ENCODE peak calls at places on chromosomes 1 and 21, in six cellular contexts. One of them, this sample, is unnamed.

GRCh38 chr1:2195785-2196184 is 1.2 kb upstream of the FAAP20 start:
- DNase-seq in effector memory CD8-positive, alpha-beta T cell: no peak
- DNase-seq in fibroblast of lung: no peak
- DNase-seq in NCI-H345: no peak
- DNase-seq in HTR-8/SVneo: no peak
- DNase-seq in fibroblast of pulmonary artery: no peak
- DNase-seq in this sample: no peak

GRCh38 chr21:15045017-15045416 is 19.8 kb downstream of the NRIP1 start:
- DNase-seq in fibroblast of lung: no peak
- DNase-seq in HTR-8/SVneo: no peak
- DNase-seq in fibroblast of pulmonary artery: no peak
- DNase-seq in effector memory CD8-positive, alpha-beta T cell: no peak
- DNase-seq in NCI-H345: no peak
- DNase-seq in this sample: no peak

GRCh38 chr1:202204065-202204464 is 10.5 kb downstream of the LGR6 start:
- DNase-seq in NCI-H345: no peak
- DNase-seq in fibroblast of pulmonary artery: no peak
- DNase-seq in HTR-8/SVneo: no peak
- DNase-seq in fibroblast of lung: no peak
- DNase-seq in effector memory CD8-positive, alpha-beta T cell: no peak
- DNase-seq in this sample: no peak

GRCh38 chr1:65174585-65174984 is 26.6 kb downstream of the AK4 start:
- DNase-seq in fibroblast of lung: peak; percentile 98
- DNase-seq in NCI-H345: no peak
- DNase-seq in effector memory CD8-positive, alpha-beta T cell: no peak
- DNase-seq in fibroblast of pulmonary artery: peak; percentile 97
- DNase-seq in HTR-8/SVneo: peak; percentile 75
- DNase-seq in this sample: peak; percentile 30

GRCh38 chr1:14181191-14181793 is 417.2 kb upstream of the KAZN start:
- DNase-seq in NCI-H345: no peak
- DNase-seq in effector memory CD8-positive, alpha-beta T cell: no peak
- DNase-seq in fibroblast of pulmonary artery: no peak
- DNase-seq in fibroblast of lung: peak; percentile 43
- DNase-seq in HTR-8/SVneo: no peak
- DNase-seq in this sample: no peak

GRCh38 chr21:35011681-35012080 is 37.4 kb downstream of the RUNX1 start:
- DNase-seq in fibroblast of pulmonary artery: no peak
- DNase-seq in fibroblast of lung: peak; percentile 67
- DNase-seq in HTR-8/SVneo: no peak
- DNase-seq in effector memory CD8-positive, alpha-beta T cell: no peak
- DNase-seq in NCI-H345: no peak
- DNase-seq in this sample: no peak

GRCh38 chr1:11938722-11939526 is 4.4 kb downstream of the PLOD1 start:
- DNase-seq in NCI-H345: no peak
- DNase-seq in HTR-8/SVneo: no peak
- DNase-seq in fibroblast of pulmonary artery: peak; percentile 13
- DNase-seq in effector memory CD8-positive, alpha-beta T cell: no peak
- DNase-seq in fibroblast of lung: no peak
- DNase-seq in this sample: no peak

GRCh38 chr1:170097449-170097948 is 23.0 kb upstream of the KIFAP3 start:
- DNase-seq in HTR-8/SVneo: no peak
- DNase-seq in NCI-H345: no peak
- DNase-seq in effector memory CD8-positive, alpha-beta T cell: no peak
- DNase-seq in fibroblast of pulmonary artery: no peak
- DNase-seq in fibroblast of lung: no peak
- DNase-seq in this sample: no peak

GRCh38 chr1:244011251-244011650 is 39.8 kb upstream of the ZBTB18 start:
- DNase-seq in fibroblast of lung: peak; percentile 44
- DNase-seq in NCI-H345: no peak
- DNase-seq in HTR-8/SVneo: no peak
- DNase-seq in effector memory CD8-positive, alpha-beta T cell: no peak
- DNase-seq in fibroblast of pulmonary artery: peak; percentile 21
- DNase-seq in this sample: no peak

GRCh38 chr1:231039161-231040018 is 664 bp downstream of the FAM89A start:
- DNase-seq in fibroblast of pulmonary artery: peak; percentile 40
- DNase-seq in NCI-H345: peak; percentile 18
- DNase-seq in effector memory CD8-positive, alpha-beta T cell: peak; percentile 4
- DNase-seq in fibroblast of lung: peak; percentile 40
- DNase-seq in HTR-8/SVneo: peak; percentile 40
- DNase-seq in this sample: no peak

GRCh38 chr1:194174528-194174927 is 988.1 kb upstream of the B3GALT2 start:
- DNase-seq in fibroblast of lung: no peak
- DNase-seq in HTR-8/SVneo: no peak
- DNase-seq in fibroblast of pulmonary artery: no peak
- DNase-seq in NCI-H345: no peak
- DNase-seq in effector memory CD8-positive, alpha-beta T cell: no peak
- DNase-seq in this sample: no peak

GRCh38 chr1:162144853-162145252 is 75.4 kb downstream of the NOS1AP start:
- DNase-seq in fibroblast of pulmonary artery: no peak
- DNase-seq in NCI-H345: peak; percentile 76
- DNase-seq in effector memory CD8-positive, alpha-beta T cell: no peak
- DNase-seq in HTR-8/SVneo: no peak
- DNase-seq in fibroblast of lung: no peak
- DNase-seq in this sample: no peak

GRCh38 chr1:168407832-168408530 is 127.3 kb downstream of the TBX19 start:
- DNase-seq in fibroblast of pulmonary artery: no peak
- DNase-seq in effector memory CD8-positive, alpha-beta T cell: no peak
- DNase-seq in NCI-H345: no peak
- DNase-seq in HTR-8/SVneo: no peak
- DNase-seq in fibroblast of lung: no peak
- DNase-seq in this sample: no peak

GRCh38 chr1:25724201-25724600 is 75.8 kb upstream of the SELENON start:
- DNase-seq in HTR-8/SVneo: no peak
- DNase-seq in fibroblast of lung: no peak
- DNase-seq in NCI-H345: no peak
- DNase-seq in effector memory CD8-positive, alpha-beta T cell: no peak
- DNase-seq in fibroblast of pulmonary artery: no peak
- DNase-seq in this sample: no peak

GRCh38 chr21:15365751-15366392 is 301.1 kb upstream of the NRIP1 start:
- DNase-seq in fibroblast of lung: no peak
- DNase-seq in NCI-H345: no peak
- DNase-seq in HTR-8/SVneo: no peak
- DNase-seq in effector memory CD8-positive, alpha-beta T cell: no peak
- DNase-seq in fibroblast of pulmonary artery: no peak
- DNase-seq in this sample: no peak

GRCh38 chr1:34013958-34014737 is 150.3 kb downstream of the HMGB4 start:
- DNase-seq in NCI-H345: no peak
- DNase-seq in HTR-8/SVneo: peak; percentile 15
- DNase-seq in fibroblast of pulmonary artery: no peak
- DNase-seq in effector memory CD8-positive, alpha-beta T cell: no peak
- DNase-seq in fibroblast of lung: no peak
- DNase-seq in this sample: peak; percentile 18

GRCh38 chr1:38047603-38048146 is 1.1 kb upstream of the POU3F1 start:
- DNase-seq in fibroblast of pulmonary artery: peak; percentile 49
- DNase-seq in effector memory CD8-positive, alpha-beta T cell: no peak
- DNase-seq in HTR-8/SVneo: no peak
- DNase-seq in fibroblast of lung: peak; percentile 66
- DNase-seq in NCI-H345: no peak
- DNase-seq in this sample: no peak

GRCh38 chr21:26851109-26851944 is 6.1 kb upstream of the ADAMTS1 start:
- DNase-seq in HTR-8/SVneo: no peak
- DNase-seq in fibroblast of lung: no peak
- DNase-seq in NCI-H345: no peak
- DNase-seq in effector memory CD8-positive, alpha-beta T cell: no peak
- DNase-seq in fibroblast of pulmonary artery: no peak
- DNase-seq in this sample: no peak

GRCh38 chr1:38326135-38326534 is 279.5 kb upstream of the POU3F1 start:
- DNase-seq in effector memory CD8-positive, alpha-beta T cell: no peak
- DNase-seq in fibroblast of lung: no peak
- DNase-seq in fibroblast of pulmonary artery: no peak
- DNase-seq in HTR-8/SVneo: no peak
- DNase-seq in NCI-H345: no peak
- DNase-seq in this sample: no peak

GRCh38 chr1:241598234-241598633 is 41.9 kb downstream of the CHML start:
- DNase-seq in fibroblast of lung: no peak
- DNase-seq in HTR-8/SVneo: no peak
- DNase-seq in effector memory CD8-positive, alpha-beta T cell: no peak
- DNase-seq in NCI-H345: no peak
- DNase-seq in fibroblast of pulmonary artery: no peak
- DNase-seq in this sample: no peak

GRCh38 chr1:67250051-67250653 is 57.5 kb upstream of the IL12RB2 start:
- DNase-seq in fibroblast of pulmonary artery: no peak
- DNase-seq in HTR-8/SVneo: no peak
- DNase-seq in effector memory CD8-positive, alpha-beta T cell: no peak
- DNase-seq in fibroblast of lung: no peak
- DNase-seq in NCI-H345: no peak
- DNase-seq in this sample: no peak

GRCh38 chr1:41122851-41123518 is 101.5 kb upstream of the SLFNL1 start:
- DNase-seq in HTR-8/SVneo: peak; percentile 32
- DNase-seq in fibroblast of pulmonary artery: peak; percentile 63
- DNase-seq in NCI-H345: peak; percentile 9
- DNase-seq in fibroblast of lung: peak; percentile 83
- DNase-seq in effector memory CD8-positive, alpha-beta T cell: no peak
- DNase-seq in this sample: no peak

GRCh38 chr1:109906160-109906838 is 4.3 kb upstream of the CSF1 start:
- DNase-seq in effector memory CD8-positive, alpha-beta T cell: peak; percentile 34
- DNase-seq in NCI-H345: no peak
- DNase-seq in fibroblast of pulmonary artery: no peak
- DNase-seq in fibroblast of lung: no peak
- DNase-seq in HTR-8/SVneo: no peak
- DNase-seq in this sample: peak; percentile 67

GRCh38 chr1:238832106-238832505 is 554.3 kb upstream of the CHRM3 start:
- DNase-seq in HTR-8/SVneo: no peak
- DNase-seq in fibroblast of lung: no peak
- DNase-seq in fibroblast of pulmonary artery: no peak
- DNase-seq in NCI-H345: no peak
- DNase-seq in effector memory CD8-positive, alpha-beta T cell: no peak
- DNase-seq in this sample: no peak

GRCh38 chr1:169892819-169893644 is 664 bp downstream of the SCYL3 start:
- DNase-seq in fibroblast of pulmonary artery: peak; percentile 40
- DNase-seq in HTR-8/SVneo: peak; percentile 26
- DNase-seq in NCI-H345: no peak
- DNase-seq in effector memory CD8-positive, alpha-beta T cell: peak; percentile 4
- DNase-seq in fibroblast of lung: peak; percentile 23
- DNase-seq in this sample: no peak

GRCh38 chr1:111832521-111833155 is 76.9 kb downstream of the DDX20 start:
- DNase-seq in fibroblast of pulmonary artery: no peak
- DNase-seq in NCI-H345: no peak
- DNase-seq in effector memory CD8-positive, alpha-beta T cell: no peak
- DNase-seq in HTR-8/SVneo: no peak
- DNase-seq in fibroblast of lung: no peak
- DNase-seq in this sample: no peak

GRCh38 chr1:94463765-94464330 is 45.7 kb downstream of the ABCD3 start:
- DNase-seq in fibroblast of pulmonary artery: peak; percentile 77
- DNase-seq in NCI-H345: no peak
- DNase-seq in effector memory CD8-positive, alpha-beta T cell: peak; percentile 1
- DNase-seq in HTR-8/SVneo: peak; percentile 21
- DNase-seq in fibroblast of lung: peak; percentile 30
- DNase-seq in this sample: no peak

GRCh38 chr1:183185941-183186490 is at the start of gene LAMC2:
- DNase-seq in HTR-8/SVneo: no peak
- DNase-seq in effector memory CD8-positive, alpha-beta T cell: no peak
- DNase-seq in fibroblast of pulmonary artery: no peak
- DNase-seq in fibroblast of lung: peak; percentile 78
- DNase-seq in NCI-H345: peak; percentile 14
- DNase-seq in this sample: no peak

GRCh38 chr1:228233136-228233535 is 25.3 kb downstream of the OBSCN start:
- DNase-seq in HTR-8/SVneo: no peak
- DNase-seq in fibroblast of pulmonary artery: no peak
- DNase-seq in NCI-H345: no peak
- DNase-seq in fibroblast of lung: no peak
- DNase-seq in effector memory CD8-positive, alpha-beta T cell: no peak
- DNase-seq in this sample: no peak

GRCh38 chr1:18535391-18536210 is 54.9 kb downstream of the KLHDC7A start:
- DNase-seq in fibroblast of pulmonary artery: no peak
- DNase-seq in NCI-H345: peak; percentile 12
- DNase-seq in HTR-8/SVneo: no peak
- DNase-seq in fibroblast of lung: no peak
- DNase-seq in effector memory CD8-positive, alpha-beta T cell: no peak
- DNase-seq in this sample: no peak

This sample was measured in GM18507.